ENCODE peak calls at places on chromosomes 5 and 9, in eight cellular contexts. Z, P, S, B, E, W, V and D are unnamed samples.

GRCh38 chr5:103849934-103850333 is 287.3 kb upstream of the NUDT12 start:
- DNase-seq in Z (no peak), P (no peak), S (no peak), B (no peak), E (peak; percentile 95), W (peak; percentile 18), V (no peak), D (no peak)

GRCh38 chr9:108053555-108054061 is 564.0 kb upstream of the KLF4 start:
- DNase-seq in Z (no peak), P (no peak), S (no peak), B (no peak), E (peak; percentile 87), W (peak; percentile 62), V (peak; percentile 76), D (no peak)

GRCh38 chr9:108024604-108025003 is 535.0 kb upstream of the KLF4 start:
- DNase-seq in Z (no peak), P (no peak), S (no peak), B (no peak), E (no peak), W (no peak), V (no peak), D (no peak)

GRCh38 chr9:129838707-129839259 is 3.5 kb downstream of the USP20 start:
- DNase-seq in Z (no peak), P (no peak), S (no peak), B (peak; percentile 13), E (peak; percentile 93), W (peak; percentile 23), V (peak; percentile 52), D (no peak)

GRCh38 chr5:59810041-59810440 is 83.5 kb downstream of the PDE4D start:
- DNase-seq in Z (peak; percentile 73), P (peak; percentile 64), S (peak; percentile 79), B (peak; percentile 40), E (peak; percentile 45), W (no peak), V (peak; percentile 77), D (peak; percentile 89)

GRCh38 chr9:65449423-65449822 is 164.4 kb upstream of the FOXD4L5 start:
- DNase-seq in Z (no peak), P (no peak), S (no peak), B (no peak), E (no peak), W (no peak), V (no peak), D (no peak)

GRCh38 chr9:36874921-36875320 is 159.1 kb downstream of the PAX5 start:
- DNase-seq in Z (no peak), P (no peak), S (no peak), B (no peak), E (peak; percentile 48), W (no peak), V (no peak), D (no peak)

GRCh38 chr9:94823710-94824109 is 97.2 kb downstream of the AOPEP start:
- DNase-seq in Z (no peak), P (no peak), S (no peak), B (no peak), E (no peak), W (no peak), V (no peak), D (no peak)

GRCh38 chr5:67015577-67016290 is 180.9 kb downstream of the CD180 start:
- DNase-seq in Z (no peak), P (no peak), S (no peak), B (no peak), E (peak; percentile 91), W (no peak), V (no peak), D (no peak)

GRCh38 chr5:60634054-60634453 is 65.9 kb downstream of the DEPDC1B start:
- DNase-seq in Z (no peak), P (no peak), S (no peak), B (no peak), E (peak; percentile 5), W (no peak), V (no peak), D (no peak)

GRCh38 chr9:125524522-125524921 is 182.5 kb downstream of the MAPKAP1 start:
- DNase-seq in Z (peak; percentile 18), P (no peak), S (peak; percentile 16), B (no peak), E (no peak), W (no peak), V (no peak), D (no peak)

GRCh38 chr5:91162534-91163381 is 220.4 kb downstream of the ARRDC3 start:
- DNase-seq in Z (peak; percentile 18), P (peak; percentile 94), S (no peak), B (no peak), E (peak; percentile 95), W (no peak), V (peak; percentile 78), D (no peak)

GRCh38 chr9:130459941-130460340 is 15.2 kb downstream of the ASS1 start:
- DNase-seq in Z (no peak), P (no peak), S (no peak), B (no peak), E (no peak), W (no peak), V (no peak), D (no peak)

DNA sequence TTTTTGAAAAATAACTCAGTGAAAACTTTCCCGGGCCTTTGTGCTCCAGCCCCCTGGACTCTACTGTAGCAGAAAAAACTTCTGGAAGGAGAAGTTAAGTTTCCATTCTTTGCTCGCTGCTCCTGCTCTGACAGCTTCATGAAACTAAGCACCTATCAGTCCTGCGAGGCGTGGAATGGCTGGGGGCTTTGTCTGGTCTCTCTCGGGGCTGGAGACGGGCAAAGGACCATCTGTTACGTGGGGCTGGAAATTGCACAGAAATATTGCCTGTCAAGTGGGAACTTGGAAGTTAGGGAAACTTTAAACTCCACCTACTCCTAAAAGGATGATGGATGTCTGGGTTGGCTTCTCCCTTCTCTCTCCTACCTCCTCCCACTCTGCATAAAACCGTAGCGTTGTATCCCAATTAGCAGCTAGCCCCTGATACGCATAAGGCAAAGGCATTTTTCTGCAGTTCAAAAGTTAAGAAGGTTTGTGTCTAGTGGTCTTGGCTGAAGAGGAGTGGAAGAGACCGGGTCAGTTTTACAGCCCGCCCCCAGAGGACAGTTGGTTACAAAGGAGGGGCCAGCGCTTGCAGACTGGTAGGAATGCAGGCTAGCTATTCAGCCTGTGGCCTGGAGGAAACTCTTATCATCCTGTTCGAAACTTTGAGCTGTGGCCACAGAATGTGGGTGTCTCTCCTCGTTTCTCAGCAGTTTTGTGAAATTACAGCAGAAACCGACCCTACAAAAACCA is 1.2 kb downstream of the FBXL7 start:
- DNase-seq in Z (peak; percentile 65), P (no peak), S (peak; percentile 67), B (no peak), E (peak; percentile 91), W (no peak), V (peak; percentile 74), D (no peak)
- TF ChIP-seq CTCF in Z (no peak), P (no peak), S (no peak), B (no peak), E (peak; percentile 28), W (peak; percentile 34), V (peak; percentile 20), D (peak; percentile 41)

DNA sequence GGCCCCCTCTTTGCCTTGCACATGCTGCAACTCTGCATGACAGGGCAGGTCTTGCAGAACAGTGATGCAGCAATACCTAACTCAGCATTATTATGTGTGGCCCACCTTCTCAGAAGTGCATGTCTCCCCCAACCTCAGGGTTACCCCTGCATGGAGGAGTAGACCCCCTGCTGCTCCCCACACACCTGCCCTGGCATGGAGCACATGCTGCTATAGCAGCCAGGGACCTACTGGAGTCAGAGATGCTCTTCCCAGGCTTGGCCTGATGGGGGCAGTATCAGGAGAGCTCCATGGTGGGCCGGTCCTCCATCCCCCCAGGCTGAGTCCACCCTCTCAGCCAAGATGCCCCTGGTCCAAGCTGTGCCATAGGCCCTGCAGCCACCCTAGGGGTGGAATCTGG is 13.2 kb upstream of the BOD1 start:
- DNase-seq in Z (peak; percentile 60), P (no peak), S (peak; percentile 47), B (no peak), E (no peak), W (no peak), V (no peak), D (no peak)
- TF ChIP-seq CTCF in Z (peak; percentile 47), P (peak; percentile 21), S (peak; percentile 33), B (no peak), E (peak; percentile 30), W (no peak), V (peak; percentile 20), D (peak; percentile 36)

DNA sequence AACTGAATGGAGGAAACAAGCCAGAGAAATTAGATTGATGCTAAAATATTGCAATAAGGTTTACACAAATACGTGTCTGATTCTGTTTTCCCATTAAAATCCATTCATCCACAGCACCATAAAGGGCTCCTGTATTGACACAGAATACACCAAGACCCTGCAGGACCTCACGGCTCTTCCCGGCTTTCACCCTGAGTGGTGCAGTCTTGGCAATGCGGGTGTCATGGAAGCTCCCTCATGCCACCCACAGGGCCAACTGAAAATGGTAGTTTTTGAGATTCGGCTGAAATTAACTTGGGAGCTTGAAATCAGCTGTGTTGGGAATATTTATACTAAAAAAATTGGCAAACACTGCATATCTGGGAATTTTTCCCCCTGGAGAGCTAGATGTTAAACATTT is 17.3 kb upstream of the EXOC3 start:
- DNase-seq in Z (no peak), P (no peak), S (no peak), B (no peak), E (no peak), W (no peak), V (no peak), D (no peak)
- TF ChIP-seq CTCF in Z (no peak), P (peak; percentile 52), S (no peak), B (peak; percentile 55), E (peak; percentile 17), W (no peak), V (peak; percentile 14), D (peak; percentile 24)

GRCh38 chr5:82244854-82245635 is 33.1 kb downstream of the RPS23 start:
- DNase-seq in Z (no peak), P (no peak), S (no peak), B (no peak), E (no peak), W (no peak), V (no peak), D (no peak)
- TF ChIP-seq CTCF in Z (no peak), P (no peak), S (no peak), B (no peak), E (peak; percentile 5), W (no peak), V (no peak), D (peak; percentile 33)